ENCODE peak calls at places on chromosomes 7 and 10, in seven cellular contexts. I is stomach, B is astrocyte, O is IMR-90, N is upper lobe of right lung, T is spleen, K is bronchial epithelial cell. W is an unnamed sample.

GRCh38 chr7:128137096-128137655 is 103.9 kb upstream of the LEP start:
- DNase-seq in I (no peak), B (no peak), O (peak), N (no peak), T (no peak), K (peak), W (peak)

GRCh38 chr7:110841840-110842579 is 248.9 kb upstream of the LRRN3 start:
- DNase-seq in I (no peak), B (no peak), O (no peak), N (no peak), T (no peak), K (no peak), W (no peak)

GRCh38 chr10:94274142-94274787 is 88.5 kb downstream of the NOC3L start:
- DNase-seq in I (no peak), B (peak), O (no peak), N (no peak), T (no peak), K (no peak), W (peak)

GRCh38 chr10:33022090-33022489 is 64.1 kb upstream of the ITGB1 start:
- DNase-seq in I (no peak), B (no peak), O (no peak), N (no peak), T (no peak), K (peak), W (no peak)

GRCh38 chr7:33334349-33334748 is 205.0 kb downstream of the BBS9 start:
- DNase-seq in I (no peak), B (peak), O (peak), N (no peak), T (no peak), K (peak), W (peak)

GRCh38 chr7:114175140-114175539 is 239.5 kb upstream of the FOXP2 start:
- DNase-seq in I (no peak), B (peak), O (peak), N (no peak), T (no peak), K (peak), W (peak)

GRCh38 chr7:81162771-81163525 is 244.1 kb upstream of the SEMA3C start:
- DNase-seq in I (no peak), B (peak), O (peak), N (no peak), T (no peak), K (peak), W (peak)

GRCh38 chr7:142568430-142569097 is 180.7 kb upstream of the PRSS1 start:
- DNase-seq in I (no peak), B (peak), O (peak), N (no peak), T (no peak), K (peak), W (peak)

GRCh38 chr10:3805227-3805790 is 20.3 kb upstream of the KLF6 start:
- DNase-seq in I (no peak), B (peak), O (peak), N (no peak), T (no peak), K (peak), W (peak)

GRCh38 chr7:43891069-43891955 is 15.1 kb downstream of the URGCP start:
- DNase-seq in I (no peak), B (no peak), O (no peak), N (no peak), T (no peak), K (no peak), W (no peak)

GRCh38 chr7:122457969-122458368 is 153.4 kb upstream of the FEZF1 start:
- DNase-seq in I (no peak), B (no peak), O (no peak), N (no peak), T (no peak), K (no peak), W (no peak)

GRCh38 chr10:72124984-72125383 is 36.6 kb upstream of the SPOCK2 start:
- DNase-seq in I (no peak), B (peak), O (peak), N (no peak), T (no peak), K (no peak), W (peak)

GRCh38 chr10:128116187-128116586 is 10.0 kb downstream of the MKI67 start:
- DNase-seq in I (no peak), B (no peak), O (no peak), N (no peak), T (no peak), K (no peak), W (no peak)

GRCh38 chr10:93160829-93161228 is 87.1 kb downstream of the CYP26A1 start:
- DNase-seq in I (no peak), B (peak), O (peak), N (peak), T (no peak), K (peak), W (peak)

GRCh38 chr10:67657775-67658174 is 38.2 kb downstream of the CTNNA3 start:
- DNase-seq in I (no peak), B (no peak), O (no peak), N (no peak), T (no peak), K (no peak), W (no peak)

GRCh38 chr10:35555962-35556930 is 48.9 kb upstream of the GJD4 start:
- DNase-seq in I (no peak), B (peak), O (no peak), N (no peak), T (no peak), K (peak), W (no peak)

GRCh38 chr7:28668085-28668484 is 255.8 kb downstream of the CREB5 start:
- DNase-seq in I (no peak), B (no peak), O (no peak), N (no peak), T (no peak), K (no peak), W (no peak)

GRCh38 chr7:28662236-28662635 is 249.9 kb downstream of the CREB5 start:
- DNase-seq in I (no peak), B (no peak), O (no peak), N (no peak), T (no peak), K (no peak), W (no peak)

GRCh38 chr7:28661826-28662225 is 249.5 kb downstream of the CREB5 start:
- DNase-seq in I (no peak), B (no peak), O (no peak), N (no peak), T (no peak), K (no peak), W (no peak)

GRCh38 chr7:28669329-28669728 is 257.0 kb downstream of the CREB5 start:
- DNase-seq in I (no peak), B (no peak), O (no peak), N (no peak), T (no peak), K (no peak), W (no peak)

DNA sequence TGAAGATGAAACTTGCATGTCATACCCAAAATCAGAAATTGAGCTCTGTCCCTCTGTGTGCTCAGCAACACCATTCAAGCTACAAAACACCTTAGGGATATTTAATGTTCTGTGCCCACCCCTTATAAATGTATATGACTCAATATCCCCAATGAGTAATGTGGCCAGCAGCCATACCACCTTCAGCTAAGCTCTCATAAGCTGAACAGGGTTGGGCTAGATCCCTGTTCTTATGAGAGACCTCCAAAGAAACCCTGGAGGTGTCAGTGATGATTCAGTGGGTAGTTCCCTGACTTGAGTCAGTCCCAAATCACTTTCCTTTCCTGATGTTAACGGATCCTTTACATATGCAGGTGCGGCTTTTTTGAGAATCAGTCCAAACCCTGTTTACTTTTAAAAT is 253.8 kb downstream of the CREB5 start:
- DNase-seq in I (no peak), B (peak), O (peak), N (no peak), T (no peak), K (peak), W (peak)
- TF ChIP-seq CTCF in I (no peak), B (no peak), O (no peak), N (no peak), T (no peak), K (no peak), W (no peak)

GRCh38 chr7:79176859-79177477 is 276.5 kb downstream of the MAGI2 start:
- DNase-seq in I (no peak), B (peak), O (peak), N (no peak), T (no peak), K (peak), W (peak)
- H3K4me3 ChIP-seq in I (no peak), B (no peak), O (no peak), N (no peak), T (no peak), K (no peak), W (no peak)

GRCh38 chr7:774161-775109 is 47.4 kb upstream of the PRKAR1B start:
- DNase-seq in I (peak), B (no peak), O (peak), N (peak), T (peak), K (peak), W (peak)
- TF ChIP-seq CTCF in I (peak), B (peak), O (peak), N (peak), T (peak), K (peak), W (peak)

DNA sequence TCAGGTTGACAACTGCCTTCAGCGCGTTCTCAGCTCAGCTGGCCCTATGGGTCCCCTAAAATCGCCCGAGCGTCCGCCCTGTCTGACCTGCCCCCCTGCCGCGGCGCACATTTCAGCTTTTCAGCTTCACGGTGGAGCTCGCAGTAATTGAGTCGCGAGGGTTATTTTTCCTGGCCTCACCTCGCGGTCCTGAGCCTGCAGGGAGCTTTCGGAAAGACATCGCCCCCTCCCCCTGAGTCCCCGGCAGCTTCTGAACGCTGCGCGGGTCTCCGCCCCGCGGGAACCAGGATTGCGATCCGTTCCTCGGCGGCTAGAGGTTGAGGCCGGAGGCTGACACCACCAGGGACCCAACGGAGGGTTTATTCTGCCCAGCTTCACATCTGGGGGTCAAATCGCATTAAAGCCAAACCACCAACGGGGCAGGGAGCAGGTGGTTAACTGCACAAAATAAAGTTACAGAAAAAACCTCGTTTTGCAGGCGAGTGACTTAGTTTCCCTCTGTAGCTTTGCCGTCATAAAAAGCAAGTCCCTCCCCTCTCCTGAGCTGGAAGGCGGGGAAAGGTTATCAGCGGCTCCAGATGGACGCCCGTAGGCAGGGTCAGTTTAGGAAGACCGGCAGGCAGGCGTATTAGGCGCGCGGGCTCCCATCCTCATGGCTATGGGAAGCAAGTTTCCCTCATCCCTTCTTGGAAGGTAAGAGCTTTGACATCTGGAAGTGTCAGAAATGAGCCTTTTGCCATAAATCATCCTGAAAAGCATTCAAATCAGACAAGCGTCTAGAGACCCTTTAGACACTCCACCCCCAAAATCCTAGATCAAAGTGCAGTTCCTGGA is 10.9 kb downstream of the TWIST1 start:
- DNase-seq in I (no peak), B (no peak), O (no peak), N (no peak), T (peak), K (no peak), W (no peak)
- H3K4me3 ChIP-seq in I (peak), B (peak), O (peak), N (no peak), T (no peak), K (no peak), W (peak)